ENCODE peak calls at places on chromosomes 11 and 22, in ten cellular contexts. V, Q, J, Z, M, S, C, T, I and K are unnamed samples.
A peak's percentile ranks its signal among the peaks of the same experiment; 100 is the strongest.

GRCh38 chr22:42268852-42269406 is 1.5 kb downstream of the TCF20 start:
- DNase-seq in S (no peak), M (no peak), I (no peak), J (no peak), V (no peak), T (no peak), Z (no peak), Q (no peak), C (no peak), K (no peak)

GRCh38 chr11:64874308-64874707 is 4.1 kb downstream of the EHD1 start:
- DNase-seq in T (peak; percentile 52), I (no peak), S (peak; percentile 87), M (no peak), C (no peak), Z (no peak), Q (no peak), J (no peak), V (no peak), K (no peak)

GRCh38 chr22:30668306-30668655 is 606 bp upstream of the DUSP18 start:
- DNase-seq in S (no peak), V (no peak), Z (no peak), J (no peak), C (no peak), I (no peak), Q (no peak), T (no peak), M (no peak), K (no peak)

GRCh38 chr22:19109198-19110063 is 12.8 kb downstream of the DGCR2 start:
- DNase-seq in Q (peak; percentile 77), I (no peak), S (no peak), J (peak; percentile 68), V (no peak), Z (no peak), C (no peak), M (peak; percentile 78), T (peak; percentile 40), K (peak; percentile 69)

GRCh38 chr22:42414565-42415298 is 17.5 kb downstream of the NFAM1 start:
- DNase-seq in S (no peak), V (no peak), C (no peak), T (no peak), Z (no peak), I (no peak), Q (no peak), J (no peak), M (no peak), K (no peak)

GRCh38 chr22:27962268-27963191 is 43.5 kb upstream of the PITPNB start:
- DNase-seq in Q (no peak), M (peak; percentile 30), V (no peak), J (no peak), C (no peak), T (peak; percentile 27), S (no peak), I (peak; percentile 52), Z (no peak), K (no peak)

GRCh38 chr11:391117-392017 is 2.6 kb upstream of the PKP3 start:
- DNase-seq in T (no peak), I (no peak), V (no peak), S (no peak), Q (no peak), Z (no peak), M (no peak), C (no peak), J (no peak), K (no peak)

GRCh38 chr11:65102142-65103095 is 6.4 kb downstream of the VPS51 start:
- DNase-seq in S (no peak), C (no peak), Q (no peak), Z (no peak), I (peak; percentile 47), T (peak; percentile 25), V (no peak), J (no peak), M (no peak), K (no peak)

GRCh38 chr11:108203075-108203474 is 19.4 kb downstream of the NPAT start:
- DNase-seq in T (no peak), I (no peak), S (no peak), C (no peak), V (no peak), Q (no peak), Z (no peak), J (no peak), M (no peak), K (no peak)

GRCh38 chr11:82146789-82147188 is 586.9 kb downstream of the FAM181B start:
- DNase-seq in T (no peak), I (no peak), C (no peak), J (no peak), M (no peak), Z (no peak), S (no peak), V (no peak), Q (no peak), K (no peak)
- TF ChIP-seq CTCF in T (no peak), I (no peak), C (no peak), J (no peak), M (no peak), Z (no peak), S (no peak), V (no peak), Q (no peak), K (no peak)

GRCh38 chr11:45157247-45158209 is 11.1 kb downstream of the PRDM11 start:
- DNase-seq in V (no peak), S (peak; percentile 59), Q (no peak), J (no peak), C (no peak), T (no peak), M (no peak), I (no peak), Z (no peak), K (no peak)

GRCh38 chr11:45159781-45160365 is 13.4 kb downstream of the PRDM11 start:
- DNase-seq in I (no peak), Q (no peak), T (no peak), M (no peak), J (no peak), S (peak; percentile 51), Z (no peak), V (no peak), C (no peak), K (no peak)

GRCh38 chr11:45156731-45157130 is 10.3 kb downstream of the PRDM11 start:
- DNase-seq in Z (no peak), S (peak; percentile 23), T (no peak), M (no peak), Q (no peak), V (no peak), I (no peak), J (no peak), C (no peak), K (no peak)

GRCh38 chr11:45158210-45158644 is 11.8 kb downstream of the PRDM11 start:
- DNase-seq in V (no peak), I (no peak), S (peak; percentile 70), M (no peak), C (no peak), Z (no peak), J (no peak), Q (no peak), T (no peak), K (no peak)

GRCh38 chr11:45158891-45159605 is 12.6 kb downstream of the PRDM11 start:
- DNase-seq in V (no peak), I (no peak), T (no peak), Q (no peak), S (peak; percentile 70), J (no peak), Z (no peak), C (no peak), M (no peak), K (no peak)
- TF ChIP-seq CTCF in V (no peak), I (no peak), T (no peak), Q (no peak), S (no peak), J (no peak), Z (no peak), C (no peak), M (no peak), K (no peak)

DNA sequence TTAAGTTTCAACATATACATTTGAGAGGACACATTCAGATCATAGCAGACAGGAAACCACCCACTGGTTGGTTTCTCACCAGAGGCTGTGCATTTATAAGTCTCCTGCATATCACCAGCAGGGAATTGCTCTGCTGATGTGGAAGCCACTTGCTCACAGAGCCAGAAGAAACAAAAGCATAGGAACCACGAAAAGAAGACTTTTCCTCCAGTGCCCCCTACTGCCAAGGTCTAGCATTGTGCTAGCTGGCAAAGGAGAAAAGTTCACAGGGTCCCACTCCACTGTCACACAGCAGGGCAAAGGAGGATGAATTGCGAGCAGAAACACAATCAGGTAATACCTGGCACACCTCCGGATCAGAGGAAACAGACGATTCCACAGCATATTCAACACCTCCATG is 28.9 kb upstream of the ISX start:
- DNase-seq in J (no peak), C (no peak), I (no peak), Q (peak; percentile 13), T (no peak), M (peak; percentile 14), S (no peak), V (no peak), Z (no peak), K (peak; percentile 25)
- TF ChIP-seq CTCF in J (peak; percentile 32), C (peak; percentile 28), I (no peak), Q (peak; percentile 44), T (peak; percentile 9), M (peak; percentile 31), S (no peak), V (peak; percentile 27), Z (no peak), K (peak; percentile 43)

GRCh38 chr11:34652191-34652958 is 31.5 kb downstream of the EHF start:
- DNase-seq in C (no peak), T (no peak), V (no peak), I (no peak), J (no peak), Z (no peak), S (no peak), M (no peak), Q (no peak), K (no peak)

GRCh38 chr11:34653031-34653430 is 32.1 kb downstream of the EHF start:
- DNase-seq in Q (no peak), Z (no peak), M (no peak), I (no peak), S (no peak), J (no peak), T (no peak), C (no peak), V (no peak), K (no peak)

GRCh38 chr11:34655335-34656008 is 34.6 kb downstream of the EHF start:
- DNase-seq in Z (no peak), T (peak; percentile 75), J (no peak), M (peak; percentile 70), V (no peak), C (peak; percentile 82), S (no peak), Q (no peak), I (no peak), K (no peak)

GRCh38 chr11:34654491-34655334 is 33.8 kb downstream of the EHF start:
- DNase-seq in V (peak; percentile 87), J (no peak), M (peak; percentile 80), T (no peak), Q (no peak), C (peak; percentile 64), Z (no peak), S (no peak), I (peak; percentile 83), K (no peak)

DNA sequence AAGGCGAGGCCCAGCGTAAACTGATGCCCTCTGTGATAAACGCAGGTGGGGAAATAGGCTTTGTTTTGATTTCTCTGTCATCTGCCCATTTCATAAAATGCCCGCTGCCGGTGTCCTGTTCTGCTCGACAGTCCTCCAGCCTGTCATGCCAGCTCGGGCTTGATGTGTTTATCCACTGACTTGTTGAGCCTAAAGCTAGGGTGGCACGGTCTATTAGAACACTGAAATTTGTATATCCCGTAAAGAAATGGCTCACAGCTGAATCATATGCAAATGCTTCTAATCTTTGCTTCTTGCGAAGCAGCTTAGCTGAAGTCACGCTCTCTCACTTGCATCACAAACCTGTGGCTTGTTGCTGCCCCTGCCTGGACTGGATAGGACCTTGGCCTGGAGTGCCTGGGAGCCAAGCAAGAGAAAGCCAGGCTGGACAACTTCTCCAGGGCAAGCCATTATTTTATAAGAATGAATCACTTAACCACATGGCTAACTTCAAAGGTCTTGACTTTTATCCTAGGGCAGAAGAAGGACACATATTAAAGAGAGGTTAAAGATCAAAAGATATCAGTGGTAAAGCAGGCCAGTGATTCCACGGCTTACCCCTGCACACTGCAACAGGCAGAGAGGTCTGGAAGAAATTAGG is 33.1 kb downstream of the EHF start:
- DNase-seq in V (no peak), Q (no peak), S (no peak), I (peak; percentile 75), Z (peak; percentile 64), C (peak; percentile 98), J (no peak), M (peak; percentile 94), T (peak; percentile 90), K (no peak)
- TF ChIP-seq CTCF in V (no peak), Q (no peak), S (no peak), I (peak; percentile 17), Z (no peak), C (peak; percentile 23), J (no peak), M (peak; percentile 28), T (no peak), K (peak; percentile 10)